ENCODE peak calls at places on chromosome 18, in four cellular contexts. W, B, Q and A are unnamed samples.

GRCh38 chr18:3604626-3605408 is 154.8 kb downstream of the TGIF1 start:
- DNase-seq in W (no peak), B (peak), Q (no peak), A (no peak)

GRCh38 chr18:33755918-33756590 is 178.0 kb downstream of the ASXL3 start:
- DNase-seq in W (no peak), B (peak), Q (peak), A (no peak)

GRCh38 chr18:75854174-75854573 is 426.7 kb upstream of the SMIM21 start:
- DNase-seq in W (no peak), B (no peak), Q (peak), A (no peak)

GRCh38 chr18:23341383-23341782 is 111.7 kb upstream of the RIOK3 start:
- DNase-seq in W (no peak), B (no peak), Q (no peak), A (no peak)

GRCh38 chr18:75529394-75529793 is 101.9 kb upstream of the SMIM21 start:
- DNase-seq in W (no peak), B (no peak), Q (no peak), A (no peak)

GRCh38 chr18:50053142-50053541 is 141.8 kb downstream of the MYO5B start:
- DNase-seq in W (no peak), B (no peak), Q (no peak), A (no peak)

GRCh38 chr18:73461780-73462059 is 593.9 kb upstream of the NETO1 start:
- DNase-seq in W (no peak), B (peak), Q (no peak), A (no peak)

GRCh38 chr18:50797147-50797546 is 22.7 kb downstream of the MRO start:
- DNase-seq in W (peak), B (no peak), Q (no peak), A (no peak)

GRCh38 chr18:75336767-75337166 is 90.7 kb downstream of the SMIM21 start:
- DNase-seq in W (no peak), B (no peak), Q (no peak), A (no peak)

GRCh38 chr18:58937204-58937603 is 72.5 kb downstream of the ZNF532 start:
- DNase-seq in W (no peak), B (peak), Q (no peak), A (no peak)

GRCh38 chr18:57439617-57439975 is 4.4 kb downstream of the ONECUT2 start:
- DNase-seq in W (peak), B (no peak), Q (no peak), A (no peak)
- H3K4me3 ChIP-seq in W (no peak), B (no peak), Q (no peak), A (no peak)

DNA sequence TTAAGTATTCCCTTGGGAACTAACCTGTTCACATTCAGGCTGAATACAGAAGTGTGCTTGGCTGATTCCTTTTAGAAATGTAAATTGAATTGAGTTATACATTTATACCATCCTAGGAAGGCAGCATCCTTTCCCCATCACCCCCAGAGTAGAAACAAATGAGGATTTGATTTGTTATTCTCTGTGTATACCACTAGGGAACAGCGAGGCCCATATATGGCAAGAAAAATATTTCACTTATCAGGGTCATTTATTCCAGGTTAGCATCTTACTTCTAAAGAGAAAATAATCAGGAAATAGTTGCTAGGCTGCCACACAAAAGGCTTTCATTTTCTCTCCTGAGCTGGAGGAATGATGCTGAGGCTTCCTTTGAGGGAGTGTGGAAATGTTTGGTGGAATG is 516.9 kb downstream of the PIK3C3 start:
- DNase-seq in W (no peak), B (no peak), Q (no peak), A (no peak)
- TF ChIP-seq CTCF in W (no peak), B (no peak), Q (no peak), A (no peak)

GRCh38 chr18:57353940-57354461 is 1.6 kb downstream of the ST8SIA3 start:
- DNase-seq in W (peak), B (peak), Q (no peak), A (peak)
- H3K4me3 ChIP-seq in W (peak), B (no peak), Q (no peak), A (no peak)

GRCh38 chr18:48945953-48946217 is 4.9 kb downstream of the SMAD7 start:
- DNase-seq in W (no peak), B (no peak), Q (no peak), A (no peak)
- TF ChIP-seq CTCF in W (no peak), B (no peak), Q (no peak), A (no peak)

DNA sequence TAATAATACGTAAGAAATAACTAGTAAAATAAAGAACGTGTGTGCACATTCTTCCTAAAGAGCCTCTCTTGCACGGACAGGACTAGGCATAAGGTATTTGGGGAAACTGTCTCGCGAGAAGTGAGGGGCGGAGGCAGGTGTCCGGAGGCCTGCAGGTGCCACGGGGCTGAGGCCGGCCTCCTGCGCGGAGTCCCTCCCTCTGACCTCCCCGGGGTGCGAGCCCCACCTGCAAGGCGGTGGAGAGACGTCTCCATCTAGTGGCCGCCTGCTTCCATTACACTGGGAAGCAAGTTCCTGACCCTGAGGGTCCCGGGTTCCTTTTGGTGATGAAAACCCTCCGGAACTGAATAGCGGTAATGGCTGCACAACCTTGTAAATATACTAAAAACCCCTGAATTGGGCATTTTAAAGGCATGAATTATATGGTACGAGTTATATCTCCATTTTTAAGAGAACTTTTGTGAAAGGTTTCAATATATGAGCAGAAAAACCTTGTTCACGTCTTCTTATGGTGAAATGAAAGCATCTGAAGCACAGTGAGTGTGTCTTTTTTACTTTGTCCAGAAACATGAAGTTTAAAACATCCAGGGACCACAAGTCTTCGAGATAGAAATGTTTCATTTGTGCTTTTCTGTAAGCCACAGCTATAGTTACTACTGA is 35.5 kb upstream of the CTDP1 start:
- DNase-seq in W (peak), B (peak), Q (peak), A (peak)
- H3K4me3 ChIP-seq in W (no peak), B (no peak), Q (no peak), A (no peak)

GRCh38 chr18:65093341-65093740 is 657.5 kb upstream of the CDH7 start:
- DNase-seq in W (no peak), B (no peak), Q (no peak), A (no peak)

DNA sequence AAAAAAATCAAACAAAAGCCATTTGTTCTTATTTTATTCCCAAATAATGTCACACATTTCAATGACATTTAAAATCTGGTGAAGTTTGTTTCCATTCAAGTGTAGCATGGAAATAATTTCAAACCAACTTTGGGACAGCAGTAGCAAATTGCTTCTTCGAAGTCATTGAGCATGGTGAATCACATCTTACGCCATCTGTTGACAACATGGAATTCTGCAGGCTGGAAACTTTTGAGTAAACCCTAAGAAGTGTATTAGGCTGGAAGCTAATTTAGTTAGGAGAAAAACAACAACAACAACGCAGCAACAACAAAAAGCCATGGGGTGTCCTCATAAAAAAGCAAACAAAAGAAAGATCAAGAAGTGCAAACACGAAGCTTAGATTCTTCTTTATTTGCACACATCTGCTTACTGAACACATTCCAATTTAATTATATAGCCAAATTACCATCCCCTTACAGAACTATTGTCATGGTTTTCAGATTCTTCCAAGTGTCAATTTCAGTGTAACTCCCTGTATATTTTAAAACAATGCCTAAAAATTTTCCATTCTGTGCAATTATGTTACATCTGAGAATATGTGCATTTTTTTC is 659.0 kb upstream of the CDH7 start:
- DNase-seq in W (no peak), B (peak), Q (no peak), A (peak)
- TF ChIP-seq CTCF in W (no peak), B (peak), Q (no peak), A (peak)

GRCh38 chr18:9403795-9404564 is 69.4 kb downstream of the TWSG1 start:
- DNase-seq in W (no peak), B (no peak), Q (no peak), A (no peak)

GRCh38 chr18:9405130-9405529 is 70.2 kb upstream of the RALBP1 start:
- DNase-seq in W (no peak), B (no peak), Q (no peak), A (no peak)

GRCh38 chr18:9404565-9405060 is 70.0 kb downstream of the TWSG1 start:
- DNase-seq in W (no peak), B (no peak), Q (no peak), A (no peak)

GRCh38 chr18:9410515-9410914 is 64.8 kb upstream of the RALBP1 start:
- DNase-seq in W (no peak), B (no peak), Q (no peak), A (no peak)

GRCh38 chr18:9405977-9406376 is 69.3 kb upstream of the RALBP1 start:
- DNase-seq in W (no peak), B (no peak), Q (no peak), A (no peak)
- H3K4me3 ChIP-seq in W (no peak), B (no peak), Q (no peak), A (no peak)